ENCODE peak calls at places on chromosomes 5 and 9, in nine cellular contexts. One of them, this sample, is unnamed.

GRCh38 chr5:181246276-181247050 is 2.8 kb upstream of the RACK1 start:
- DNase-seq in Daoy: peak
- DNase-seq in sigmoid colon: peak
- DNase-seq in kidney glomerular epithelial cell: no peak
- DNase-seq in SW 1271: no peak
- DNase-seq in CD4-positive, alpha-beta memory T cell: peak
- DNase-seq in stimulated activated CD8-positive, alpha-beta memory T cell treated with anti-CD3 and anti-CD28 coated beads, Interleukin-4, amount 100 ng/mL, for 48 hours: peak
- DNase-seq in brain microvascular endothelial cell: peak
- DNase-seq in GM03348: peak
- DNase-seq in this sample: peak

GRCh38 chr9:131732636-131733340 is 7.1 kb downstream of the RAPGEF1 start:
- DNase-seq in CD4-positive, alpha-beta memory T cell: peak
- DNase-seq in SW 1271: no peak
- DNase-seq in GM03348: no peak
- DNase-seq in sigmoid colon: no peak
- DNase-seq in stimulated activated CD8-positive, alpha-beta memory T cell treated with anti-CD3 and anti-CD28 coated beads, Interleukin-4, amount 100 ng/mL, for 48 hours: peak
- DNase-seq in brain microvascular endothelial cell: no peak
- DNase-seq in Daoy: peak
- DNase-seq in kidney glomerular epithelial cell: no peak
- DNase-seq in this sample: peak

GRCh38 chr5:142014911-142015584 is 2.2 kb upstream of the GNPDA1 start:
- DNase-seq in SW 1271: peak
- DNase-seq in sigmoid colon: no peak
- DNase-seq in brain microvascular endothelial cell: no peak
- DNase-seq in kidney glomerular epithelial cell: peak
- DNase-seq in stimulated activated CD8-positive, alpha-beta memory T cell treated with anti-CD3 and anti-CD28 coated beads, Interleukin-4, amount 100 ng/mL, for 48 hours: peak
- DNase-seq in Daoy: peak
- DNase-seq in CD4-positive, alpha-beta memory T cell: peak
- DNase-seq in GM03348: peak
- DNase-seq in this sample: peak

GRCh38 chr5:151357792-151358191 is 10.4 kb upstream of the SLC36A2 start:
- DNase-seq in brain microvascular endothelial cell: no peak
- DNase-seq in Daoy: no peak
- DNase-seq in CD4-positive, alpha-beta memory T cell: no peak
- DNase-seq in GM03348: no peak
- DNase-seq in stimulated activated CD8-positive, alpha-beta memory T cell treated with anti-CD3 and anti-CD28 coated beads, Interleukin-4, amount 100 ng/mL, for 48 hours: no peak
- DNase-seq in sigmoid colon: no peak
- DNase-seq in kidney glomerular epithelial cell: no peak
- DNase-seq in SW 1271: no peak
- DNase-seq in this sample: no peak

GRCh38 chr5:162132348-162132747 is 64.8 kb downstream of the GABRG2 start:
- DNase-seq in Daoy: no peak
- DNase-seq in CD4-positive, alpha-beta memory T cell: no peak
- DNase-seq in brain microvascular endothelial cell: no peak
- DNase-seq in GM03348: no peak
- DNase-seq in stimulated activated CD8-positive, alpha-beta memory T cell treated with anti-CD3 and anti-CD28 coated beads, Interleukin-4, amount 100 ng/mL, for 48 hours: no peak
- DNase-seq in sigmoid colon: no peak
- DNase-seq in SW 1271: no peak
- DNase-seq in kidney glomerular epithelial cell: no peak
- DNase-seq in this sample: no peak

GRCh38 chr5:141192110-141192725 is at the start of gene PCDHB10:
- DNase-seq in GM03348: peak
- DNase-seq in Daoy: peak
- DNase-seq in stimulated activated CD8-positive, alpha-beta memory T cell treated with anti-CD3 and anti-CD28 coated beads, Interleukin-4, amount 100 ng/mL, for 48 hours: peak
- DNase-seq in SW 1271: peak
- DNase-seq in kidney glomerular epithelial cell: peak
- DNase-seq in brain microvascular endothelial cell: no peak
- DNase-seq in CD4-positive, alpha-beta memory T cell: no peak
- DNase-seq in sigmoid colon: peak
- DNase-seq in this sample: no peak

GRCh38 chr5:78809444-78809843 is 160.9 kb upstream of the LHFPL2 start:
- DNase-seq in stimulated activated CD8-positive, alpha-beta memory T cell treated with anti-CD3 and anti-CD28 coated beads, Interleukin-4, amount 100 ng/mL, for 48 hours: no peak
- DNase-seq in GM03348: no peak
- DNase-seq in Daoy: no peak
- DNase-seq in brain microvascular endothelial cell: no peak
- DNase-seq in kidney glomerular epithelial cell: no peak
- DNase-seq in sigmoid colon: peak
- DNase-seq in SW 1271: no peak
- DNase-seq in CD4-positive, alpha-beta memory T cell: no peak
- DNase-seq in this sample: no peak

GRCh38 chr5:71483355-71483754 is 27.9 kb downstream of the BDP1 start:
- DNase-seq in Daoy: peak
- DNase-seq in CD4-positive, alpha-beta memory T cell: no peak
- DNase-seq in sigmoid colon: no peak
- DNase-seq in brain microvascular endothelial cell: peak
- DNase-seq in SW 1271: no peak
- DNase-seq in kidney glomerular epithelial cell: peak
- DNase-seq in stimulated activated CD8-positive, alpha-beta memory T cell treated with anti-CD3 and anti-CD28 coated beads, Interleukin-4, amount 100 ng/mL, for 48 hours: no peak
- DNase-seq in GM03348: peak
- DNase-seq in this sample: no peak

GRCh38 chr5:175922192-175922885 is 45.8 kb downstream of the THOC3 start:
- DNase-seq in kidney glomerular epithelial cell: no peak
- DNase-seq in Daoy: peak
- DNase-seq in GM03348: peak
- DNase-seq in brain microvascular endothelial cell: peak
- DNase-seq in stimulated activated CD8-positive, alpha-beta memory T cell treated with anti-CD3 and anti-CD28 coated beads, Interleukin-4, amount 100 ng/mL, for 48 hours: no peak
- DNase-seq in SW 1271: no peak
- DNase-seq in CD4-positive, alpha-beta memory T cell: no peak
- DNase-seq in sigmoid colon: no peak
- DNase-seq in this sample: no peak

GRCh38 chr9:123336455-123336854 is 19.5 kb upstream of the CRB2 start:
- DNase-seq in kidney glomerular epithelial cell: no peak
- DNase-seq in brain microvascular endothelial cell: no peak
- DNase-seq in CD4-positive, alpha-beta memory T cell: no peak
- DNase-seq in sigmoid colon: no peak
- DNase-seq in GM03348: no peak
- DNase-seq in stimulated activated CD8-positive, alpha-beta memory T cell treated with anti-CD3 and anti-CD28 coated beads, Interleukin-4, amount 100 ng/mL, for 48 hours: no peak
- DNase-seq in Daoy: no peak
- DNase-seq in SW 1271: no peak
- DNase-seq in this sample: no peak

GRCh38 chr9:23322392-23322791 is 503.6 kb downstream of the ELAVL2 start:
- DNase-seq in CD4-positive, alpha-beta memory T cell: no peak
- DNase-seq in sigmoid colon: no peak
- DNase-seq in GM03348: peak
- DNase-seq in SW 1271: no peak
- DNase-seq in kidney glomerular epithelial cell: no peak
- DNase-seq in Daoy: no peak
- DNase-seq in brain microvascular endothelial cell: no peak
- DNase-seq in stimulated activated CD8-positive, alpha-beta memory T cell treated with anti-CD3 and anti-CD28 coated beads, Interleukin-4, amount 100 ng/mL, for 48 hours: no peak
- DNase-seq in this sample: no peak

GRCh38 chr9:136470792-136471469 is 11.9 kb downstream of the SEC16A start:
- DNase-seq in GM03348: no peak
- DNase-seq in stimulated activated CD8-positive, alpha-beta memory T cell treated with anti-CD3 and anti-CD28 coated beads, Interleukin-4, amount 100 ng/mL, for 48 hours: no peak
- DNase-seq in CD4-positive, alpha-beta memory T cell: no peak
- DNase-seq in SW 1271: no peak
- DNase-seq in Daoy: no peak
- DNase-seq in brain microvascular endothelial cell: no peak
- DNase-seq in kidney glomerular epithelial cell: no peak
- DNase-seq in sigmoid colon: no peak
- DNase-seq in this sample: no peak